ENCODE peak calls at places on chromosomes 2 and 18, in four cellular contexts. One of them, this sample, is unnamed.

GRCh38 chr2:46377666-46378560 is 80.7 kb downstream of the EPAS1 start:
- DNase-seq in activated effector memory CD4-positive, alpha-beta T cell treated with anti-CD3 and anti-CD28 coated beads, Interleukin-2, amount 50 U/mL, for 16 hours: no peak
- DNase-seq in frontal cortex: no peak
- DNase-seq in activated gamma-delta T cell treated with Interleukin-2 at 50 U/mL for 16 hours: no peak
- DNase-seq in this sample: no peak

GRCh38 chr2:17800219-17800618 is 16.0 kb upstream of the MSGN1 start:
- DNase-seq in frontal cortex: no peak
- DNase-seq in activated gamma-delta T cell treated with Interleukin-2 at 50 U/mL for 16 hours: no peak
- DNase-seq in activated effector memory CD4-positive, alpha-beta T cell treated with anti-CD3 and anti-CD28 coated beads, Interleukin-2, amount 50 U/mL, for 16 hours: no peak
- DNase-seq in this sample: no peak

GRCh38 chr2:205188516-205189138 is 493.7 kb upstream of the NRP2 start:
- DNase-seq in frontal cortex: no peak
- DNase-seq in activated gamma-delta T cell treated with Interleukin-2 at 50 U/mL for 16 hours: no peak
- DNase-seq in activated effector memory CD4-positive, alpha-beta T cell treated with anti-CD3 and anti-CD28 coated beads, Interleukin-2, amount 50 U/mL, for 16 hours: no peak
- DNase-seq in this sample: no peak

GRCh38 chr2:112706170-112706664 is 14.6 kb upstream of the NT5DC4 start:
- DNase-seq in frontal cortex: no peak
- DNase-seq in activated effector memory CD4-positive, alpha-beta T cell treated with anti-CD3 and anti-CD28 coated beads, Interleukin-2, amount 50 U/mL, for 16 hours: peak
- DNase-seq in activated gamma-delta T cell treated with Interleukin-2 at 50 U/mL for 16 hours: peak
- DNase-seq in this sample: no peak

GRCh38 chr2:111121873-111122630 is 1.3 kb downstream of the BCL2L11 start:
- DNase-seq in activated gamma-delta T cell treated with Interleukin-2 at 50 U/mL for 16 hours: peak
- DNase-seq in frontal cortex: peak
- DNase-seq in activated effector memory CD4-positive, alpha-beta T cell treated with anti-CD3 and anti-CD28 coated beads, Interleukin-2, amount 50 U/mL, for 16 hours: peak
- DNase-seq in this sample: peak

GRCh38 chr2:216776076-216776726 is 80.9 kb upstream of the IGFBP5 start:
- DNase-seq in activated effector memory CD4-positive, alpha-beta T cell treated with anti-CD3 and anti-CD28 coated beads, Interleukin-2, amount 50 U/mL, for 16 hours: no peak
- DNase-seq in frontal cortex: no peak
- DNase-seq in activated gamma-delta T cell treated with Interleukin-2 at 50 U/mL for 16 hours: no peak
- DNase-seq in this sample: no peak

GRCh38 chr2:177625744-177626655 is 233.4 kb downstream of the AGPS start:
- DNase-seq in activated gamma-delta T cell treated with Interleukin-2 at 50 U/mL for 16 hours: no peak
- DNase-seq in activated effector memory CD4-positive, alpha-beta T cell treated with anti-CD3 and anti-CD28 coated beads, Interleukin-2, amount 50 U/mL, for 16 hours: no peak
- DNase-seq in frontal cortex: no peak
- DNase-seq in this sample: no peak

GRCh38 chr18:75350440-75350839 is 77.1 kb downstream of the SMIM21 start:
- DNase-seq in frontal cortex: no peak
- DNase-seq in activated effector memory CD4-positive, alpha-beta T cell treated with anti-CD3 and anti-CD28 coated beads, Interleukin-2, amount 50 U/mL, for 16 hours: no peak
- DNase-seq in activated gamma-delta T cell treated with Interleukin-2 at 50 U/mL for 16 hours: no peak
- DNase-seq in this sample: no peak